ENCODE peak calls at places on chromosome 10, in four cellular contexts. One of them, this sample, is unnamed.

GRCh38 chr10:111084346-111085255 is 7.8 kb downstream of the ADRA2A start:
- DNase-seq in GM12878: no peak
- DNase-seq in HepG2: no peak
- DNase-seq in H1: peak; percentile 22
- DNase-seq in this sample: no peak

GRCh38 chr10:61398730-61399129 is 54.5 kb downstream of the TMEM26 start:
- DNase-seq in GM12878: no peak
- DNase-seq in HepG2: no peak
- DNase-seq in H1: no peak
- DNase-seq in this sample: no peak

GRCh38 chr10:106278385-106278784 is 886.1 kb downstream of the SORCS1 start:
- DNase-seq in GM12878: no peak
- DNase-seq in HepG2: no peak
- DNase-seq in H1: no peak
- DNase-seq in this sample: no peak

GRCh38 chr10:63819753-63820347 is 298.6 kb downstream of the REEP3 start:
- DNase-seq in GM12878: no peak
- DNase-seq in HepG2: peak; percentile 33
- DNase-seq in H1: peak; percentile 75
- DNase-seq in this sample: peak; percentile 25

GRCh38 chr10:122033224-122033926 is 44.4 kb downstream of the TACC2 start:
- DNase-seq in GM12878: no peak
- DNase-seq in HepG2: no peak
- DNase-seq in H1: no peak
- DNase-seq in this sample: no peak

GRCh38 chr10:1358860-1359598 is 302.8 kb downstream of the WDR37 start:
- DNase-seq in GM12878: no peak
- DNase-seq in HepG2: no peak
- DNase-seq in H1: no peak
- DNase-seq in this sample: no peak

GRCh38 chr10:18759575-18759974 is 100.3 kb downstream of the ARL5B start:
- DNase-seq in GM12878: no peak
- DNase-seq in HepG2: no peak
- DNase-seq in H1: no peak
- DNase-seq in this sample: no peak

GRCh38 chr10:113921571-113922370 is 67.3 kb downstream of the NHLRC2 start:
- DNase-seq in GM12878: no peak
- DNase-seq in HepG2: no peak
- DNase-seq in H1: no peak
- DNase-seq in this sample: no peak

GRCh38 chr10:90138844-90139243 is 437.5 kb downstream of the KIF20B start:
- DNase-seq in GM12878: no peak
- DNase-seq in HepG2: peak; percentile 4
- DNase-seq in H1: no peak
- DNase-seq in this sample: peak; percentile 32

GRCh38 chr10:67327626-67328535 is 368.1 kb downstream of the CTNNA3 start:
- DNase-seq in GM12878: no peak
- DNase-seq in HepG2: no peak
- DNase-seq in H1: no peak
- DNase-seq in this sample: no peak

GRCh38 chr10:61994404-61995031 is 93.0 kb downstream of the ARID5B start:
- DNase-seq in GM12878: no peak
- DNase-seq in HepG2: no peak
- DNase-seq in H1: no peak
- DNase-seq in this sample: no peak

GRCh38 chr10:75825656-75826055 is 394.2 kb downstream of the LRMDA start:
- DNase-seq in GM12878: no peak
- DNase-seq in HepG2: no peak
- DNase-seq in H1: no peak
- DNase-seq in this sample: no peak

GRCh38 chr10:69338547-69339450 is 60.5 kb downstream of the HK1 start:
- DNase-seq in GM12878: no peak
- DNase-seq in HepG2: no peak
- DNase-seq in H1: no peak
- DNase-seq in this sample: no peak

GRCh38 chr10:25180801-25181200 is 6.0 kb downstream of the GPR158 start:
- DNase-seq in GM12878: no peak
- DNase-seq in HepG2: no peak
- DNase-seq in H1: no peak
- DNase-seq in this sample: no peak

GRCh38 chr10:115417585-115418265 is 324.6 kb downstream of the ATRNL1 start:
- DNase-seq in GM12878: peak; percentile 4
- DNase-seq in HepG2: peak; percentile 60
- DNase-seq in H1: peak; percentile 58
- DNase-seq in this sample: peak; percentile 63

GRCh38 chr10:33327750-33328149 is 6.7 kb downstream of the NRP1 start:
- DNase-seq in GM12878: no peak
- DNase-seq in HepG2: no peak
- DNase-seq in H1: no peak
- DNase-seq in this sample: no peak

GRCh38 chr10:15751048-15751447 is 31.3 kb upstream of the ITGA8 start:
- DNase-seq in GM12878: no peak
- DNase-seq in HepG2: no peak
- DNase-seq in H1: no peak
- DNase-seq in this sample: no peak

GRCh38 chr10:132606536-132607316 is 69.1 kb downstream of the INPP5A start:
- DNase-seq in GM12878: no peak
- DNase-seq in HepG2: peak; percentile 7
- DNase-seq in H1: no peak
- DNase-seq in this sample: no peak

GRCh38 chr10:28492093-28492492 is 40.8 kb upstream of the WAC start:
- DNase-seq in GM12878: no peak
- DNase-seq in HepG2: no peak
- DNase-seq in H1: no peak
- DNase-seq in this sample: no peak

GRCh38 chr10:100878291-100878910 is 34.4 kb upstream of the SLF2 start:
- DNase-seq in GM12878: no peak
- DNase-seq in HepG2: peak; percentile 80
- DNase-seq in H1: peak; percentile 71
- DNase-seq in this sample: peak; percentile 40

GRCh38 chr10:62354941-62355340 is 19.2 kb upstream of the ZNF365 start:
- DNase-seq in GM12878: no peak
- DNase-seq in HepG2: no peak
- DNase-seq in H1: no peak
- DNase-seq in this sample: no peak

GRCh38 chr10:61906502-61906901 is 5.0 kb downstream of the ARID5B start:
- DNase-seq in GM12878: no peak
- DNase-seq in HepG2: no peak
- DNase-seq in H1: no peak
- DNase-seq in this sample: no peak

GRCh38 chr10:3801558-3802192 is 16.7 kb upstream of the KLF6 start:
- DNase-seq in GM12878: no peak
- DNase-seq in HepG2: no peak
- DNase-seq in H1: no peak
- DNase-seq in this sample: no peak

GRCh38 chr10:49123981-49124920 is 8.9 kb upstream of the VSTM4 start:
- DNase-seq in GM12878: no peak
- DNase-seq in HepG2: no peak
- DNase-seq in H1: no peak
- DNase-seq in this sample: no peak

GRCh38 chr10:79327090-79327457 is 20.2 kb upstream of the PPIF start:
- DNase-seq in GM12878: no peak
- DNase-seq in HepG2: no peak
- DNase-seq in H1: no peak
- DNase-seq in this sample: no peak

GRCh38 chr10:767211-767610 is 77.7 kb upstream of the DIP2C start:
- DNase-seq in GM12878: no peak
- DNase-seq in HepG2: no peak
- DNase-seq in H1: no peak
- DNase-seq in this sample: no peak

GRCh38 chr10:60951272-60951724 is 7.3 kb upstream of the RHOBTB1 start:
- DNase-seq in GM12878: no peak
- DNase-seq in HepG2: no peak
- DNase-seq in H1: no peak
- DNase-seq in this sample: no peak

GRCh38 chr10:31760674-31761081 is 168.0 kb downstream of the ARHGAP12 start:
- DNase-seq in GM12878: no peak
- DNase-seq in HepG2: no peak
- DNase-seq in H1: no peak
- DNase-seq in this sample: no peak

GRCh38 chr10:7846591-7846990 is 28.3 kb downstream of the TAF3 start:
- DNase-seq in GM12878: no peak
- DNase-seq in HepG2: no peak
- DNase-seq in H1: no peak
- DNase-seq in this sample: no peak

GRCh38 chr10:3806603-3807002 is 21.6 kb upstream of the KLF6 start:
- DNase-seq in GM12878: no peak
- DNase-seq in HepG2: peak; percentile 39
- DNase-seq in H1: no peak
- DNase-seq in this sample: no peak

GRCh38 chr10:112546474-112546873 is 99.5 kb downstream of the VTI1A start:
- DNase-seq in GM12878: no peak
- DNase-seq in HepG2: no peak
- DNase-seq in H1: no peak
- DNase-seq in this sample: no peak

GRCh38 chr10:1534820-1535219 is 202.5 kb downstream of the ADARB2 start:
- DNase-seq in GM12878: no peak
- DNase-seq in HepG2: no peak
- DNase-seq in H1: no peak
- DNase-seq in this sample: no peak

GRCh38 chr10:35422236-35422635 is 85.9 kb downstream of the CCNY start:
- DNase-seq in GM12878: no peak
- DNase-seq in HepG2: peak; percentile 31
- DNase-seq in H1: no peak
- DNase-seq in this sample: no peak
- H3K4me1 ChIP-seq in GM12878: no peaks in the 10 kb centered on the region
- H3K4me1 ChIP-seq in HepG2: peaks cover 78% of the 10 kb centered on the region
- H3K4me1 ChIP-seq in H1: peaks cover 23% of the 10 kb centered on the region
- H3K4me1 ChIP-seq in this sample: peaks cover 4% of the 10 kb centered on the region

DNA sequence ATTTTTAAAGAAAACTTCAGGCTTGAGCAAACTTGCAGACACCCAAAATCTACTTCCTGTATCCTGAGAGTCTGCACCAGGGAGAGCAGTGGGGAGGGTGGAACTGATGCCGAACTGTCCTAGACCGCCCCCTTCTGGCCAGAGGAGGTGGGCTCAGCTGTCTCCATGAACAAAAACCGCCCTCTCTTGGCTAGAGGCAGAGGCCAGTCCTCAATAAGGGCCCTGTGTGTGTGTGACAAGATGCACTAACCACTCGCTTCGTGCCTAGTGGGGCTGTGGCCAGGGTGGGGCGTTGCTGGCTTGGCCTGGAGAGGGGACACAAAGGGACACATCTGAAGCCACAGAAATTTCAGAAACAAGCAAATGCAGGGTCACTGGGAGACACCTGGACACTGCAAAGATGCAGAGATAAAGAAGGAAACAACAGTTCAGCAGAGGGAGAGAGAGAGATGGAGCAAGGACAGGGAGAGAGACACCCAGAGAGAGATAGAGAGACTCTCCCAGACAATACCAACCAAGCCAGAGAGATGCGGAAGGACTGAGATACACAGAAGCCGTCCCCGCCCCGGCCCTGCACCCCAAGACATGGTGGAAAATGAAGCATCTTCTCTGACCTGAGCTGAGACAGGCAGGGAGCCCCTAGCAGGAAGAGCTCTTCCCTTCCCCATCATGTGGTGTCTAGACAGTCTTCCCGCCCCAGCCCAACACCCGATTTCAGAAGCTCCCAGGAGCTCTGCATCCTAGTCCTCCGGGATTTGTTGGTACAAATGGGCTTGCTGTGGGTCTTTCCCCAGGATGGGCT is 22.7 kb upstream of the FXYD4 start:
- DNase-seq in GM12878: peak; percentile 36
- DNase-seq in HepG2: peak; percentile 60
- DNase-seq in H1: peak; percentile 91
- DNase-seq in this sample: peak; percentile 80
- TF ChIP-seq SUZ12 in GM12878: no peak
- TF ChIP-seq SUZ12 in HepG2: no peak
- TF ChIP-seq SUZ12 in H1: no peak
- TF ChIP-seq SUZ12 in this sample: no peak

GRCh38 chr10:103892181-103892580 is 25.8 kb downstream of the STN1 start:
- DNase-seq in GM12878: no peak
- DNase-seq in HepG2: no peak
- DNase-seq in H1: no peak
- DNase-seq in this sample: no peak

GRCh38 chr10:103888113-103888841 is 29.7 kb downstream of the STN1 start:
- DNase-seq in GM12878: no peak
- DNase-seq in HepG2: peak; percentile 41
- DNase-seq in H1: no peak
- DNase-seq in this sample: no peak

GRCh38 chr10:103889121-103889720 is 28.8 kb downstream of the STN1 start:
- DNase-seq in GM12878: no peak
- DNase-seq in HepG2: no peak
- DNase-seq in H1: no peak
- DNase-seq in this sample: no peak

GRCh38 chr10:103890688-103891087 is 27.3 kb downstream of the STN1 start:
- DNase-seq in GM12878: no peak
- DNase-seq in HepG2: no peak
- DNase-seq in H1: no peak
- DNase-seq in this sample: no peak

GRCh38 chr10:103890194-103890658 is 27.8 kb downstream of the STN1 start:
- DNase-seq in GM12878: no peak
- DNase-seq in HepG2: peak; percentile 39
- DNase-seq in H1: no peak
- DNase-seq in this sample: no peak
- H3K4me1 ChIP-seq in GM12878: no peaks in the 10 kb centered on the region
- H3K4me1 ChIP-seq in HepG2: peaks cover 30% of the 10 kb centered on the region
- H3K4me1 ChIP-seq in H1: no peaks in the 10 kb centered on the region
- H3K4me1 ChIP-seq in this sample: no peaks in the 10 kb centered on the region

GRCh38 chr10:119517235-119518141 is 25.0 kb downstream of the RGS10 start:
- DNase-seq in GM12878: peak; percentile 59
- DNase-seq in HepG2: no peak
- DNase-seq in H1: no peak
- DNase-seq in this sample: no peak

GRCh38 chr10:119520283-119520682 is 22.2 kb downstream of the RGS10 start:
- DNase-seq in GM12878: no peak
- DNase-seq in HepG2: no peak
- DNase-seq in H1: no peak
- DNase-seq in this sample: no peak

GRCh38 chr10:119516381-119517234 is 25.9 kb downstream of the RGS10 start:
- DNase-seq in GM12878: peak; percentile 69
- DNase-seq in HepG2: no peak
- DNase-seq in H1: no peak
- DNase-seq in this sample: no peak

GRCh38 chr10:119518936-119519335 is 23.6 kb downstream of the RGS10 start:
- DNase-seq in GM12878: no peak
- DNase-seq in HepG2: no peak
- DNase-seq in H1: no peak
- DNase-seq in this sample: no peak

GRCh38 chr10:119518176-119518575 is 24.3 kb downstream of the RGS10 start:
- DNase-seq in GM12878: no peak
- DNase-seq in HepG2: no peak
- DNase-seq in H1: no peak
- DNase-seq in this sample: no peak
- TF ChIP-seq SUZ12 in GM12878: no peak
- TF ChIP-seq SUZ12 in HepG2: no peak
- TF ChIP-seq SUZ12 in H1: no peak
- TF ChIP-seq SUZ12 in this sample: no peak

This sample was measured in NT2/D1.